ENCODE peak calls at places on chromosome 19, in seven cellular contexts. B is fibroblast of mammary gland; D is C1 segment of cervical spinal cord; U is activated CD4-positive, CD25-positive, alpha-beta regulatory T cell treated with anti-CD3 and anti-CD28 coated beads, Interleukin-2, amount 50 U/mL, for 16 hours; F is neural progenitor cell; X is NCI-H2081; S is COR-L47. R is an unnamed sample.

GRCh38 chr19:12841094-12841493 is 2.8 kb downstream of the MAST1 start:
- DNase-seq in D (no peak), X (no peak), S (no peak), U (no peak), B (peak; percentile 27), F (peak; percentile 100), R (no peak)

GRCh38 chr19:11269408-11269807 is 7.1 kb upstream of the DOCK6 start:
- DNase-seq in X (no peak), S (no peak), F (no peak), B (peak; percentile 50), U (no peak), D (no peak), R (no peak)

GRCh38 chr19:41999071-41999877 is 5.2 kb upstream of the ATP1A3 start:
- DNase-seq in S (peak; percentile 3), X (no peak), B (no peak), D (no peak), F (peak; percentile 76), U (no peak), R (no peak)

GRCh38 chr19:5621945-5622464 is 571 bp downstream of the SAFB2 start:
- DNase-seq in S (no peak), B (no peak), U (no peak), D (no peak), X (no peak), F (peak; percentile 29), R (no peak)

GRCh38 chr19:309206-309565 is 18.0 kb upstream of the PLPP2 start:
- DNase-seq in S (no peak), F (no peak), U (no peak), X (no peak), B (no peak), D (no peak), R (no peak)

GRCh38 chr19:52635786-52636570 is 2.2 kb downstream of the ZNF83 start:
- DNase-seq in B (peak; percentile 14), U (no peak), D (no peak), S (no peak), X (no peak), F (no peak), R (no peak)

GRCh38 chr19:7742575-7742974 is 4.8 kb downstream of the CD209 start:
- DNase-seq in U (no peak), B (no peak), D (no peak), F (no peak), S (no peak), X (no peak), R (no peak)

GRCh38 chr19:6216236-6216995 is 63.4 kb downstream of the MLLT1 start:
- DNase-seq in B (no peak), F (no peak), X (no peak), D (no peak), S (no peak), U (no peak), R (no peak)

GRCh38 chr19:18488838-18489626 is 32.8 kb downstream of the ELL start:
- DNase-seq in F (peak; percentile 81), B (no peak), D (no peak), U (no peak), X (peak; percentile 83), S (peak; percentile 68), R (no peak)

R was measured in NCI-H1694.